ENCODE peak calls at places on chromosomes 6 and 20, in five cellular contexts. One of them, this sample, is unnamed.
A peak's percentile ranks its signal among the peaks of the same experiment; 100 is the strongest.

GRCh38 chr20:63061051-63061531 is 54.3 kb upstream of the BHLHE23 start:
- DNase-seq in neuronal stem cell: no peak
- DNase-seq in astrocyte: no peak
- DNase-seq in fibroblast of lung: no peak
- DNase-seq in IMR-90: no peak
- DNase-seq in this sample: no peak

GRCh38 chr20:4247898-4248858 is 232.8 kb upstream of the RNF24 start:
- DNase-seq in IMR-90: no peak
- DNase-seq in neuronal stem cell: no peak
- DNase-seq in astrocyte: no peak
- DNase-seq in fibroblast of lung: no peak
- DNase-seq in this sample: no peak

GRCh38 chr6:6856538-6857523 is 250.9 kb upstream of the RREB1 start:
- DNase-seq in fibroblast of lung: no peak
- DNase-seq in neuronal stem cell: no peak
- DNase-seq in astrocyte: no peak
- DNase-seq in IMR-90: peak; percentile 37
- DNase-seq in this sample: no peak

GRCh38 chr20:62550087-62550565 is 74.3 kb upstream of the GATA5 start:
- DNase-seq in fibroblast of lung: no peak
- DNase-seq in astrocyte: no peak
- DNase-seq in neuronal stem cell: no peak
- DNase-seq in IMR-90: no peak
- DNase-seq in this sample: no peak

GRCh38 chr6:57822896-57823358 is 505.5 kb downstream of the PRIM2 start:
- DNase-seq in IMR-90: peak; percentile 48
- DNase-seq in fibroblast of lung: peak; percentile 2
- DNase-seq in neuronal stem cell: no peak
- DNase-seq in astrocyte: no peak
- DNase-seq in this sample: no peak

GRCh38 chr20:11852801-11853200 is 64.9 kb upstream of the BTBD3 start:
- DNase-seq in IMR-90: peak; percentile 28
- DNase-seq in astrocyte: no peak
- DNase-seq in neuronal stem cell: no peak
- DNase-seq in fibroblast of lung: peak; percentile 23
- DNase-seq in this sample: no peak

GRCh38 chr6:25889877-25890853 is 16.1 kb upstream of the SLC17A3 start:
- DNase-seq in fibroblast of lung: peak; percentile 9
- DNase-seq in IMR-90: peak; percentile 17
- DNase-seq in astrocyte: peak; percentile 1
- DNase-seq in neuronal stem cell: peak; percentile 48
- DNase-seq in this sample: peak; percentile 18

GRCh38 chr6:148423133-148423532 is 80.5 kb downstream of the SASH1 start:
- DNase-seq in IMR-90: peak; percentile 45
- DNase-seq in astrocyte: no peak
- DNase-seq in neuronal stem cell: no peak
- DNase-seq in fibroblast of lung: no peak
- DNase-seq in this sample: no peak

GRCh38 chr20:1434571-1435336 is 31.9 kb downstream of the NSFL1C start:
- DNase-seq in astrocyte: peak; percentile 90
- DNase-seq in IMR-90: peak; percentile 92
- DNase-seq in neuronal stem cell: no peak
- DNase-seq in fibroblast of lung: peak; percentile 92
- DNase-seq in this sample: no peak

GRCh38 chr6:20882014-20882413 is 347.8 kb downstream of the CDKAL1 start:
- DNase-seq in fibroblast of lung: no peak
- DNase-seq in astrocyte: no peak
- DNase-seq in IMR-90: no peak
- DNase-seq in neuronal stem cell: no peak
- DNase-seq in this sample: no peak

GRCh38 chr20:32968833-32969241 is 35.4 kb downstream of the SUN5 start:
- DNase-seq in neuronal stem cell: no peak
- DNase-seq in fibroblast of lung: no peak
- DNase-seq in IMR-90: no peak
- DNase-seq in astrocyte: no peak
- DNase-seq in this sample: no peak

GRCh38 chr20:35887393-35888064 is 66.8 kb downstream of the SCAND1 start:
- DNase-seq in fibroblast of lung: no peak
- DNase-seq in neuronal stem cell: no peak
- DNase-seq in IMR-90: no peak
- DNase-seq in astrocyte: no peak
- DNase-seq in this sample: no peak

GRCh38 chr6:16129623-16130243 is 847 bp downstream of the MYLIP start:
- DNase-seq in IMR-90: peak; percentile 5
- DNase-seq in fibroblast of lung: peak; percentile 9
- DNase-seq in astrocyte: no peak
- DNase-seq in neuronal stem cell: peak; percentile 20
- DNase-seq in this sample: no peak

GRCh38 chr6:148021715-148022114 is 320.9 kb upstream of the SASH1 start:
- DNase-seq in neuronal stem cell: no peak
- DNase-seq in fibroblast of lung: no peak
- DNase-seq in IMR-90: no peak
- DNase-seq in astrocyte: no peak
- DNase-seq in this sample: no peak

GRCh38 chr6:20687494-20687893 is 153.2 kb downstream of the CDKAL1 start:
- DNase-seq in fibroblast of lung: no peak
- DNase-seq in IMR-90: no peak
- DNase-seq in astrocyte: no peak
- DNase-seq in neuronal stem cell: no peak
- DNase-seq in this sample: no peak

GRCh38 chr20:23773127-23773526 is 22.4 kb upstream of the CST1 start:
- DNase-seq in fibroblast of lung: no peak
- DNase-seq in IMR-90: no peak
- DNase-seq in astrocyte: no peak
- DNase-seq in neuronal stem cell: no peak
- DNase-seq in this sample: no peak

GRCh38 chr20:35886537-35886936 is 67.8 kb downstream of the SCAND1 start:
- DNase-seq in neuronal stem cell: no peak
- DNase-seq in fibroblast of lung: no peak
- DNase-seq in IMR-90: no peak
- DNase-seq in astrocyte: no peak
- DNase-seq in this sample: no peak

GRCh38 chr20:47936612-47937011 is 151.3 kb upstream of the SULF2 start:
- DNase-seq in fibroblast of lung: no peak
- DNase-seq in neuronal stem cell: no peak
- DNase-seq in astrocyte: no peak
- DNase-seq in IMR-90: no peak
- DNase-seq in this sample: no peak

GRCh38 chr6:142341855-142342330 is 40.1 kb downstream of the ADGRG6 start:
- DNase-seq in neuronal stem cell: no peak
- DNase-seq in astrocyte: no peak
- DNase-seq in fibroblast of lung: no peak
- DNase-seq in IMR-90: no peak
- DNase-seq in this sample: no peak

GRCh38 chr20:45345104-45345936 is 2.9 kb downstream of the SDC4 start:
- DNase-seq in fibroblast of lung: peak; percentile 20
- DNase-seq in astrocyte: no peak
- DNase-seq in IMR-90: no peak
- DNase-seq in neuronal stem cell: no peak
- DNase-seq in this sample: no peak

GRCh38 chr6:158785036-158785435 is 34.1 kb downstream of the EZR start:
- DNase-seq in neuronal stem cell: no peak
- DNase-seq in astrocyte: no peak
- DNase-seq in IMR-90: no peak
- DNase-seq in fibroblast of lung: peak; percentile 16
- DNase-seq in this sample: no peak

GRCh38 chr6:149169761-149170359 is 147.7 kb upstream of the TAB2 start:
- DNase-seq in neuronal stem cell: no peak
- DNase-seq in fibroblast of lung: peak; percentile 43
- DNase-seq in IMR-90: no peak
- DNase-seq in astrocyte: peak; percentile 26
- DNase-seq in this sample: no peak

GRCh38 chr20:2112910-2113309 is 11.3 kb downstream of the STK35 start:
- DNase-seq in neuronal stem cell: no peak
- DNase-seq in fibroblast of lung: no peak
- DNase-seq in IMR-90: no peak
- DNase-seq in astrocyte: no peak
- DNase-seq in this sample: no peak

GRCh38 chr6:152299336-152299735 is 337.8 kb downstream of the SYNE1 start:
- DNase-seq in neuronal stem cell: no peak
- DNase-seq in astrocyte: no peak
- DNase-seq in fibroblast of lung: no peak
- DNase-seq in IMR-90: no peak
- DNase-seq in this sample: no peak

GRCh38 chr20:45912344-45912682 is 358 bp upstream of the PLTP start:
- DNase-seq in fibroblast of lung: no peak
- DNase-seq in neuronal stem cell: no peak
- DNase-seq in astrocyte: no peak
- DNase-seq in IMR-90: no peak
- DNase-seq in this sample: no peak

GRCh38 chr6:121645100-121645745 is 209.8 kb downstream of the GJA1 start:
- DNase-seq in astrocyte: peak; percentile 71
- DNase-seq in IMR-90: peak; percentile 53
- DNase-seq in fibroblast of lung: peak; percentile 78
- DNase-seq in neuronal stem cell: no peak
- DNase-seq in this sample: no peak

GRCh38 chr6:84773431-84774173 is 9.2 kb upstream of the TBX18 start:
- DNase-seq in neuronal stem cell: peak; percentile 48
- DNase-seq in IMR-90: no peak
- DNase-seq in astrocyte: no peak
- DNase-seq in fibroblast of lung: no peak
- DNase-seq in this sample: no peak

GRCh38 chr6:1315560-1316386 is 3.9 kb downstream of the FOXQ1 start:
- DNase-seq in neuronal stem cell: no peak
- DNase-seq in astrocyte: no peak
- DNase-seq in IMR-90: no peak
- DNase-seq in fibroblast of lung: no peak
- DNase-seq in this sample: no peak

GRCh38 chr6:1315201-1315559 is 3.3 kb downstream of the FOXQ1 start:
- DNase-seq in astrocyte: no peak
- DNase-seq in IMR-90: no peak
- DNase-seq in fibroblast of lung: no peak
- DNase-seq in neuronal stem cell: no peak
- DNase-seq in this sample: no peak

GRCh38 chr6:1317302-1317815 is 5.5 kb downstream of the FOXQ1 start:
- DNase-seq in neuronal stem cell: no peak
- DNase-seq in fibroblast of lung: no peak
- DNase-seq in IMR-90: no peak
- DNase-seq in astrocyte: no peak
- DNase-seq in this sample: no peak

GRCh38 chr6:1318036-1318435 is 6.1 kb downstream of the FOXQ1 start:
- DNase-seq in astrocyte: no peak
- DNase-seq in fibroblast of lung: no peak
- DNase-seq in IMR-90: no peak
- DNase-seq in neuronal stem cell: no peak
- DNase-seq in this sample: no peak

DNA sequence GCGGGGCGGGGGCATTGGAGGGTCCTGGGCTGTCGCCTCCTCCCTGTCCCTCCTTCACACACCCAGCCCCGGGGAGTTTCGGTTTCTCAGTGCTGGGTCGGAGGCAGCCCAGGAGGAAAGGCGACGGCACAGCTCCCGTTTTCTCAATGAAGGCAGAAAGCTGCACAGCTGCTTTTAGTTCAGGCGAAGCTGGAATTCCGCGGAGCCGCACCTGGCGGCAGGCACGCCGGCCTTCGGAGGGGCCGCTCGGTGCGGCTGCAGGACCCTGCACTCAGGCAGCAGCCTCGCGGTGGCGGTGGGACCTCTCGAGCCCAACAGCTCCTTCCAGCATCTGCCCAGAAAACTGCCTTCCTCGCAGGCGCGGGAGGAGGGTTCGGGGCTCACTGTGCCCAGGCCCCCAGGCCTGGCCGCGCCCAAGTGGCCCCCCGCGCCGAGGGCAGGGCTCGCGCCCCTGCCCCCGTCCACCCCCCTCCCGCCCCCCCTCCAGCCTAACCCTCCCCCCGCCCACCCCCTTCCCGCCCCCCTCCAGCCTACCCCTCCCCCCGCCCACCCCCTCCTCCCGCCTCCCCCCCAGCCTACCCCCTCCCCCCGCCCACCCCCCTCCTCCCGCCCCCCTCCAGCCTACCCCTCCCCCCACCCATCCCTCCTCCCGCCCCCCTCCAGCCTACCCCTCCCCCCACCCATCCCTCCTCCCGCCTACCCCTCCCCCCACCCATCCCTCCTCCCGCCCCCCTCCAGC is 4.8 kb downstream of the FOXQ1 start:
- DNase-seq in IMR-90: no peak
- DNase-seq in neuronal stem cell: no peak
- DNase-seq in astrocyte: no peak
- DNase-seq in fibroblast of lung: no peak
- DNase-seq in this sample: no peak
- H3K9ac ChIP-seq in IMR-90: peak overlapping the region; percentile 38
- H3K9ac ChIP-seq in neuronal stem cell: peak overlapping the region; percentile 3
- H3K9ac ChIP-seq in astrocyte: no peak overlapping the region
- H3K9ac ChIP-seq in fibroblast of lung: peak overlapping the region; percentile 75
- H3K9ac ChIP-seq in this sample: no peak overlapping the region

DNA sequence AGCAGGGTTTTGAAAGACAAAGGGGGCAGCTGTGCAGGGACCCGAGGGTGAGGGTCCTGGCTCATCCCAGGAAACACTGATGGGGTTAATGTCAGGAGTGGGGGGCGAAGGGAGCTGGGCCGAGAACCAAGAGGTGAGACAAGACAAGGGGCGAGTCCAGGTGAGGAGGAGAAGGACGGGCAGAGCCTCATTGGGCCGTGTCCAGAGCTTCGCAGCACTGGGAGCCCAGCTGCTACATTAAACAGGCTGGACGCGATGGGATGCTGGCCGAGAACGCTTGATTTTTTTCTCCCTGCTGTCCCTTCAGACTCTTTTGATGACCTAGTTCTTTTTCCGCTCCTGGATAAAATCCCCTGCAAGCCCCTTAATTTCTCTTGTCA is 172.8 kb upstream of the SNX9 start:
- DNase-seq in fibroblast of lung: no peak
- DNase-seq in neuronal stem cell: no peak
- DNase-seq in IMR-90: no peak
- DNase-seq in astrocyte: no peak
- DNase-seq in this sample: no peak
- H3K4me3 ChIP-seq in fibroblast of lung: no peak overlapping the region
- H3K4me3 ChIP-seq in neuronal stem cell: no peak overlapping the region
- H3K4me3 ChIP-seq in IMR-90: no peak overlapping the region
- H3K4me3 ChIP-seq in astrocyte: no peak overlapping the region
- H3K4me3 ChIP-seq in this sample: no peak overlapping the region

GRCh38 chr6:43172127-43173007 is 1.3 kb downstream of the SRF start:
- DNase-seq in IMR-90: peak; percentile 27
- DNase-seq in astrocyte: no peak
- DNase-seq in fibroblast of lung: peak; percentile 36
- DNase-seq in neuronal stem cell: peak; percentile 35
- DNase-seq in this sample: no peak

GRCh38 chr6:43176423-43176786 is 5.3 kb downstream of the SRF start:
- DNase-seq in neuronal stem cell: no peak
- DNase-seq in fibroblast of lung: no peak
- DNase-seq in astrocyte: no peak
- DNase-seq in IMR-90: no peak
- DNase-seq in this sample: no peak

GRCh38 chr6:43173496-43174262 is 2.6 kb downstream of the SRF start:
- DNase-seq in IMR-90: no peak
- DNase-seq in astrocyte: no peak
- DNase-seq in fibroblast of lung: peak; percentile 30
- DNase-seq in neuronal stem cell: no peak
- DNase-seq in this sample: no peak

GRCh38 chr6:43175676-43176422 is 4.8 kb downstream of the SRF start:
- DNase-seq in fibroblast of lung: no peak
- DNase-seq in IMR-90: no peak
- DNase-seq in neuronal stem cell: no peak
- DNase-seq in astrocyte: no peak
- DNase-seq in this sample: no peak

GRCh38 chr6:43174263-43175112 is 3.4 kb downstream of the SRF start:
- DNase-seq in neuronal stem cell: peak; percentile 96
- DNase-seq in fibroblast of lung: peak; percentile 99
- DNase-seq in IMR-90: peak; percentile 99
- DNase-seq in astrocyte: peak; percentile 98
- DNase-seq in this sample: peak; percentile 80
- H3K9ac ChIP-seq in neuronal stem cell: peak overlapping the region; percentile 73
- H3K9ac ChIP-seq in fibroblast of lung: peak overlapping the region; percentile 93
- H3K9ac ChIP-seq in IMR-90: peak overlapping the region; percentile 99
- H3K9ac ChIP-seq in astrocyte: peak overlapping the region; percentile 91
- H3K9ac ChIP-seq in this sample: no peak overlapping the region

GRCh38 chr20:24998121-24998520 is 5.6 kb upstream of the APMAP start:
- DNase-seq in IMR-90: no peak
- DNase-seq in astrocyte: no peak
- DNase-seq in fibroblast of lung: no peak
- DNase-seq in neuronal stem cell: no peak
- DNase-seq in this sample: no peak
- H3K4me3 ChIP-seq in IMR-90: no peak overlapping the region
- H3K4me3 ChIP-seq in astrocyte: no peak overlapping the region
- H3K4me3 ChIP-seq in fibroblast of lung: no peak overlapping the region
- H3K4me3 ChIP-seq in neuronal stem cell: no peak overlapping the region
- H3K4me3 ChIP-seq in this sample: no peak overlapping the region